ENCODE peak calls at places on chromosomes 4 and X, in five cellular contexts. M is suprapubic skin, K is colonic mucosa, Q is lower lobe of right lung, L is tibial artery. J is an unnamed sample.

GRCh38 chrX:136477026-136477425 is 10.7 kb upstream of the BRS3 start:
- DNase-seq in M (no peak), K (no peak), Q (no peak), L (no peak), J (no peak)

GRCh38 chr4:3267576-3268394 is 18.8 kb downstream of the MSANTD1 start:
- DNase-seq in M (no peak), K (peak; percentile 6), Q (no peak), L (no peak), J (no peak)

GRCh38 chr4:100843897-100844296 is 326.1 kb upstream of the EMCN start:
- DNase-seq in M (no peak), K (no peak), Q (no peak), L (no peak), J (no peak)

GRCh38 chr4:11614426-11614825 is 185.7 kb upstream of the HS3ST1 start:
- DNase-seq in M (no peak), K (no peak), Q (no peak), L (no peak), J (no peak)

GRCh38 chr4:80201326-80202151 is 4.2 kb downstream of the PRDM8 start:
- DNase-seq in M (peak; percentile 74), K (no peak), Q (peak; percentile 65), L (no peak), J (peak; percentile 55)

GRCh38 chr4:40564004-40564403 is 65.7 kb downstream of the RBM47 start:
- DNase-seq in M (no peak), K (no peak), Q (no peak), L (no peak), J (no peak)

GRCh38 chr4:155403886-155404285 is 27.1 kb upstream of the MAP9 start:
- DNase-seq in M (no peak), K (no peak), Q (no peak), L (no peak), J (no peak)

GRCh38 chr4:34939073-34939472 is 1305.2 kb downstream of the ARAP2 start:
- DNase-seq in M (no peak), K (no peak), Q (no peak), L (no peak), J (no peak)

GRCh38 chr4:107600456-107600855 is 119.6 kb downstream of the PAPSS1 start:
- DNase-seq in M (no peak), K (no peak), Q (no peak), L (no peak), J (no peak)

GRCh38 chrX:154471870-154472684 is 7.0 kb downstream of the LAGE3 start:
- DNase-seq in M (no peak), K (no peak), Q (no peak), L (no peak), J (peak; percentile 9)

GRCh38 chr4:141153751-141154510 is 20.7 kb upstream of the RNF150 start:
- DNase-seq in M (no peak), K (no peak), Q (no peak), L (no peak), J (peak; percentile 41)

GRCh38 chrX:17298564-17298963 is 76.4 kb upstream of the NHS start:
- DNase-seq in M (no peak), K (no peak), Q (no peak), L (no peak), J (no peak)

GRCh38 chr4:54189140-54189539 is 40.0 kb upstream of the PDGFRA start:
- DNase-seq in M (no peak), K (no peak), Q (no peak), L (no peak), J (no peak)

GRCh38 chr4:8160572-8160971 is 2.0 kb upstream of the ABLIM2 start:
- DNase-seq in M (no peak), K (no peak), Q (no peak), L (no peak), J (no peak)

GRCh38 chrX:155870958-155871357 is 10.2 kb upstream of the VAMP7 start:
- DNase-seq in M (no peak), K (no peak), Q (no peak), L (no peak), J (no peak)

GRCh38 chr4:6986067-6986780 is 56.9 kb upstream of the TADA2B start:
- DNase-seq in M (no peak), K (peak; percentile 49), Q (peak; percentile 64), L (peak; percentile 91), J (no peak)

GRCh38 chr4:165966833-165967232 is 93.8 kb downstream of the TLL1 start:
- DNase-seq in M (no peak), K (no peak), Q (no peak), L (no peak), J (no peak)

GRCh38 chr4:188958346-188958745 is 819.1 kb downstream of the TRIML1 start:
- DNase-seq in M (no peak), K (no peak), Q (no peak), L (no peak), J (no peak)

GRCh38 chr4:78938474-78938867 is 767 bp downstream of the PAQR3 start:
- DNase-seq in M (no peak), K (no peak), Q (no peak), L (no peak), J (no peak)

GRCh38 chrX:46860536-46860935 is 23.7 kb downstream of the RP2 start:
- DNase-seq in M (no peak), K (no peak), Q (no peak), L (no peak), J (no peak)

GRCh38 chr4:84944952-84945351 is 21.5 kb downstream of the WDFY3 start:
- DNase-seq in M (no peak), K (no peak), Q (no peak), L (no peak), J (no peak)

GRCh38 chrX:124354648-124355047 is 8.3 kb downstream of the SH2D1A start:
- DNase-seq in M (no peak), K (no peak), Q (no peak), L (no peak), J (no peak)

GRCh38 chr4:19382993-19383392 is 868.7 kb upstream of the SLIT2 start:
- DNase-seq in M (no peak), K (no peak), Q (no peak), L (no peak), J (no peak)

GRCh38 chr4:58732973-58733372 is 1622.8 kb upstream of the IGFBP7 start:
- DNase-seq in M (no peak), K (no peak), Q (no peak), L (no peak), J (no peak)

GRCh38 chr4:73315091-73315490 is 56.5 kb upstream of the ANKRD17 start:
- DNase-seq in M (no peak), K (no peak), Q (no peak), L (no peak), J (no peak)

GRCh38 chr4:76420901-76421581 is at the start of gene CCDC158:
- DNase-seq in M (no peak), K (peak; percentile 18), Q (no peak), L (peak; percentile 68), J (no peak)
- H3K4me3 ChIP-seq in M (peak within 1 kb of the TSS; percentile 61), K (peak within 1 kb of the TSS; percentile 44), Q (peak within 1 kb of the TSS; percentile 58), L (peak within 1 kb of the TSS; percentile 71), J (peak within 1 kb of the TSS; percentile 15)

GRCh38 chrX:149720021-149720689 is 8.3 kb downstream of the MAGEA11 start:
- DNase-seq in M (no peak), K (peak; percentile 19), Q (no peak), L (no peak), J (no peak)
- H3K36me3 ChIP-seq in M (no peaks in the 10 kb centered on the region), K (no peaks in the 10 kb centered on the region), Q (no peaks in the 10 kb centered on the region), L (no peaks in the 10 kb centered on the region), J (no peaks in the 10 kb centered on the region)

GRCh38 chr4:163201358-163201757 is 34.7 kb upstream of the NAF1 start:
- DNase-seq in M (no peak), K (no peak), Q (no peak), L (no peak), J (no peak)

GRCh38 chr4:163195247-163195765 is 28.6 kb upstream of the NAF1 start:
- DNase-seq in M (no peak), K (no peak), Q (no peak), L (no peak), J (no peak)

GRCh38 chr4:163196904-163197505 is 30.3 kb upstream of the NAF1 start:
- DNase-seq in M (no peak), K (no peak), Q (no peak), L (no peak), J (no peak)

GRCh38 chr4:163200950-163201349 is 34.3 kb upstream of the NAF1 start:
- DNase-seq in M (no peak), K (no peak), Q (no peak), L (no peak), J (no peak)
- H3K27ac ChIP-seq in M (no peak overlapping the region), K (no peak overlapping the region), Q (no peak overlapping the region), L (no peak overlapping the region), J (no peak overlapping the region)

DNA sequence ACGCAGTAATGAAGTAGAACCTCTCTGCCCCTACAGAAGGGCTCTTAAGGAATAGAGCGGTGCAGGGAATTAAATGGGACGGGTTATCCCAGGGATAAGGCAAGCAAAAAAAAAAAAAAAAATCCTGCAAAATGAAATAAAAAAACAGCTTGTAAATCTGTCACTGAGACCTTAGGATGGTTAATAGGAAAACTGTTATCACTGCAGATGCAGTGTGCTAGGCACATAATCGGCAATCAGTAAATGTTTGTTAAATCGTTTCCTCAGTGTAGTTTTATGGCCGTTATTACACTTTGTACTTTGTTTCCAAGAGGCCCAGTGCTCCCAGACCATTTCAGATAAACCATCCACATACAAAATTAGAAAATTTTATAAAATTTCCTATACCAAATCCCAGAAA is 1.0 kb downstream of the HNRNPH2 start:
- DNase-seq in M (no peak), K (no peak), Q (no peak), L (no peak), J (no peak)
- H3K4me3 ChIP-seq in M (peak overlapping the region; percentile 60), K (peak overlapping the region; percentile 35), Q (peak overlapping the region; percentile 65), L (peak overlapping the region; percentile 75), J (peak overlapping the region; percentile 57)

DNA sequence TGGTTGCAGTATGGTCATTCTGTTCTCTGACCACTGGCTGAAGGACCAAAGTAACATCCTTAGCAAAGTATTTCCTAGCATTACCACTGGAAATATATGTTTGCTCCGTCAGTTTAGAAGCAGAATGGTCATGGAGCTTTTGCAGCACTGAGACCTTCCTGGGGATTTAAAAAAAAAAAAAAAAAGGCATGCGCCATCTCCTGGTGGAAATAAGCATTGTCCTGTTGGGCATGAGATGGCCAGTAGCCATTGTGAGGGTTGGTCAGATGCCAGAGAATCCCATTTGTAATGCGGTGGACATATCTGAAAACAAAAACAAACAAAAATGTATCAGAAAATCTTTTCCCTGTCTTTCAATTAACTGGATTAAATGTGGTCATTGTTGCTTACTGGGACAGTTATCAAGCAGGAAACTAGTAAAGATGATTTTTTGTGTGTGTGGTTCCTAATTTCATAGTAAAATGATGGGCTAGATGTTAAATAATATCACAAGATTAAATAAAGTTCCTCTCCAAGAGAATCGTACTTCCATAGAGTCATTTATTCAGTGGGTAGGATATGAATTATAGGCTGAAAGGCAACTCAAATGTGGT is 139.6 kb downstream of the SOWAHB start:
- DNase-seq in M (no peak), K (no peak), Q (no peak), L (no peak), J (no peak)
- H3K36me3 ChIP-seq in M (no peaks in the 10 kb centered on the region), K (peaks cover 3% of the 10 kb centered on the region), Q (peaks cover 26% of the 10 kb centered on the region), L (peaks cover 25% of the 10 kb centered on the region), J (no peaks in the 10 kb centered on the region)

J was measured in uterus.